ENCODE peak calls at places on chromosomes 7 and 10, in nine cellular contexts. U, X, F, A, L, C, D, N and Q are unnamed samples.

GRCh38 chr10:128000660-128001059 is 93.8 kb downstream of the PTPRE start:
- DNase-seq in U (no peak), X (no peak), F (peak; percentile 86), A (no peak), L (no peak), C (no peak), D (no peak), N (no peak), Q (no peak)

GRCh38 chr7:102044984-102045673 is 227.7 kb downstream of the CUX1 start:
- DNase-seq in U (peak; percentile 40), X (peak; percentile 69), F (no peak), A (peak; percentile 96), L (peak; percentile 55), C (peak; percentile 96), D (no peak), N (no peak), Q (no peak)

GRCh38 chr10:47127188-47127587 is 172.8 kb upstream of the GDF10 start:
- DNase-seq in U (no peak), X (no peak), F (no peak), A (no peak), L (no peak), C (no peak), D (no peak), N (no peak), Q (no peak)

GRCh38 chr10:11853468-11853867 is 30.3 kb downstream of the PROSER2 start:
- DNase-seq in U (no peak), X (no peak), F (no peak), A (no peak), L (no peak), C (no peak), D (no peak), N (peak; percentile 42), Q (no peak)

GRCh38 chr10:31142026-31142425 is 110.4 kb upstream of the ZNF438 start:
- DNase-seq in U (no peak), X (no peak), F (no peak), A (peak; percentile 86), L (no peak), C (peak; percentile 85), D (no peak), N (no peak), Q (no peak)

GRCh38 chr10:66591865-66592264 is 334.0 kb upstream of the LRRTM3 start:
- DNase-seq in U (no peak), X (no peak), F (no peak), A (peak; percentile 0), L (no peak), C (peak; percentile 52), D (no peak), N (no peak), Q (no peak)

GRCh38 chr7:5780801-5781496 is 514 bp downstream of the RNF216 start:
- DNase-seq in U (peak; percentile 54), X (peak; percentile 52), F (peak; percentile 40), A (peak; percentile 19), L (peak; percentile 34), C (peak; percentile 67), D (peak; percentile 65), N (no peak), Q (peak; percentile 35)

GRCh38 chr7:957418-958220 is 3.1 kb upstream of the ADAP1 start:
- DNase-seq in U (no peak), X (peak; percentile 94), F (peak; percentile 74), A (no peak), L (peak; percentile 61), C (no peak), D (no peak), N (no peak), Q (no peak)

DNA sequence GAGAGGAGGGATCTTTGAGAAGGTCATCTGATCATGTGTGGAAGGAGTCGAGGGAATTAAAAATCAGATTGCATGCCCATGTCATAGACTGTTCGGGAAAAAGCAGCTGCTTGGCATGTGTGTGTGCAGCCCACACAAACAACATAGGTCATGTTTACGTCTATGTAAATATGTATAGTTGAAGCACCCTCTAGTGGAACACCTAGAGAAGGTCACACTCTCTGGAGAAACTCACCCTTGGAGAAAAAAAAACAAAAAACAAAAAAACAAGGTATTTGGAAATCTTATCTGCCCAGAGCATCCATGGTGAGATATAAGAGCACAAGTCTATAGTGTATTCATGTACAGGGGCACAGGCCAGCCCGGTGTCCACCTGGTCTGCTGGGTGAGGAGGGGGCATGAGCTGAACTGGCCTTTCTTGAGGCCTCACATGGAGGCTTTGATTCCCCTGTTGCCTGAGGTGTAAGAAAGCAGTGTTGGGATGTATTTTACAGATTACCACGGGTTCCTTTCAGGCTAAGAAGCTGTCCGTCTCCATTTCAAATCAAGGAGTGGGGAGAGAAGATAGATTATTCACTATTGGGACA is 98.0 kb downstream of the NPY start:
- DNase-seq in U (no peak), X (no peak), F (no peak), A (peak; percentile 27), L (no peak), C (peak; percentile 2), D (no peak), N (peak; percentile 37), Q (no peak)
- TF ChIP-seq CTCF in U (no peak), X (no peak), F (no peak), A (peak; percentile 38), L (no peak), C (peak; percentile 45), D (peak; percentile 48), N (peak; percentile 40), Q (peak; percentile 64)

GRCh38 chr10:124386186-124387077 is 32.3 kb downstream of the OAT start:
- DNase-seq in U (no peak), X (no peak), F (no peak), A (no peak), L (peak; percentile 13), C (no peak), D (no peak), N (no peak), Q (no peak)

GRCh38 chr10:124388476-124388822 is 30.3 kb downstream of the OAT start:
- DNase-seq in U (no peak), X (no peak), F (no peak), A (no peak), L (peak; percentile 20), C (no peak), D (no peak), N (no peak), Q (no peak)

GRCh38 chr10:124385627-124386185 is 33.0 kb downstream of the OAT start:
- DNase-seq in U (no peak), X (no peak), F (peak; percentile 18), A (no peak), L (peak; percentile 18), C (no peak), D (no peak), N (no peak), Q (no peak)

GRCh38 chr10:124388823-124389612 is 29.7 kb downstream of the OAT start:
- DNase-seq in U (peak; percentile 79), X (peak; percentile 72), F (peak; percentile 92), A (peak; percentile 68), L (peak; percentile 80), C (peak; percentile 96), D (peak; percentile 98), N (peak; percentile 88), Q (peak; percentile 98)

DNA sequence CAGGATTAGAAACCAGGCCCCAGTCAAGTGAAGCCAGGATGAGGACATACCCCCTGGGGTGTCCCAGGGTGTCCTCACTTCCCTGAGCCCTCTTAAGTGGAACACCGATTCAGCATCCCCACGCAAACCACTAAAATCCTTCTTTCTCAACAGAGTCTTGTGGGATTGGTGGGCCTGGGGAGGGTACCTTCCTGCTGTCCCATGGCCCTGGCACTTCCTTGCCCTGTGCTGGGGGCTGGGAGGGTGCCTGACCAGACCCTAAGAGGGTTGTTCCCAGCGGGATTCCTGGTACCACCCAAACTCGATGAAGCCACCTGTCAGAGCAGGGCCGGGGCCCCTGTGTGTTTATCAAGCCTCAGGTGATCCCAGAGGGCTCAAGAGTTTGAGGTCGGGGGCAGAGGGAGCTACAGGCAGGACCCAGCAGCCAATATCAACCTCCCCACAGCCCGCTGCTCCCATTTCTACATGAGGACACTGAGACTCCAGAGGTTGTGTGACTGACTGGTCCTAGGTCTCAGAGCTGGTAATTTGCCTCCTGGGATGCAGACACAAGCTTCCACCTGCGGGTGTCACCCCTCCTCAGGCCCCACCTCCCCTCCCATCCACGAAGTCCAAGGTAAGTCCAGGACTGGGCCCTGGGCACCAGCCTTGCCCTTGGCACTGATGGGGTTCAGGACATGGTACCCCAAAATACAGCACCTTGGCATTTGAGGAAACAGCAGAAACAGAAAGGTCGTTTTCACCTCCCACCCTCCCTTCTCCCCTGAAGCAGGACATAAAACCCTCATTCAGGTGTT is 31.4 kb downstream of the OAT start:
- DNase-seq in U (no peak), X (no peak), F (no peak), A (no peak), L (peak; percentile 17), C (no peak), D (no peak), N (peak; percentile 63), Q (no peak)
- TF ChIP-seq CTCF in U (no peak), X (no peak), F (no peak), A (no peak), L (no peak), C (peak; percentile 5), D (peak; percentile 45), N (no peak), Q (no peak)

GRCh38 chr10:23078114-23078513 is 17.3 kb upstream of the MSRB2 start:
- DNase-seq in U (no peak), X (no peak), F (no peak), A (no peak), L (no peak), C (no peak), D (no peak), N (no peak), Q (no peak)

GRCh38 chr10:23079700-23080099 is 15.7 kb upstream of the MSRB2 start:
- DNase-seq in U (no peak), X (no peak), F (no peak), A (no peak), L (no peak), C (no peak), D (no peak), N (no peak), Q (no peak)

GRCh38 chr10:23080211-23080724 is 15.1 kb upstream of the MSRB2 start:
- DNase-seq in U (no peak), X (no peak), F (no peak), A (no peak), L (no peak), C (no peak), D (no peak), N (no peak), Q (no peak)

GRCh38 chr10:23081156-23081833 is 14.1 kb upstream of the MSRB2 start:
- DNase-seq in U (no peak), X (no peak), F (no peak), A (peak; percentile 22), L (no peak), C (peak; percentile 50), D (no peak), N (no peak), Q (no peak)

DNA sequence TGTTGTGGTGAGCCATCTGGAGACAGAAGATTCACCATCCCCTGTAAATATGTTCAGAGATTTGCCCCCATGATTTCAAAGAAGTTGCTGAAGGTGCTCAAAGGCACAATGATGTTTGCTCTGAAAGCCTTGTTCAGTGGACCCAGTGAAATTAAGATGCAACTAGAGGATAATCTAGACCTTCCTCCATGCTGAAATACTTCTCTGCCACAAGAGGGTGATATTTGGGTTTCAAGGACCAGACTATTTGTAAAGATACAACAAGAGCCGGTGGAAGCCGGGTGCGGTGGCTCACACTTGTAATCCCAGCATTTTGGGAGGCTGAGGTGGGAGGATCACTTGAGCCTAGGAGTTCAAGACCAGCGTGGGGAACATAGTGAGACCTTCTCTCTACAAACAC is 13.5 kb upstream of the MSRB2 start:
- DNase-seq in U (no peak), X (no peak), F (no peak), A (peak; percentile 41), L (no peak), C (peak; percentile 18), D (no peak), N (peak; percentile 21), Q (no peak)
- TF ChIP-seq CTCF in U (no peak), X (no peak), F (no peak), A (peak; percentile 43), L (no peak), C (peak; percentile 26), D (peak; percentile 46), N (peak; percentile 25), Q (no peak)

GRCh38 chr7:12456506-12456905 is 52.8 kb upstream of the VWDE start:
- DNase-seq in U (no peak), X (no peak), F (no peak), A (no peak), L (no peak), C (peak; percentile 17), D (no peak), N (no peak), Q (no peak)

GRCh38 chr7:12458520-12459131 is 55.0 kb upstream of the VWDE start:
- DNase-seq in U (no peak), X (peak; percentile 14), F (no peak), A (peak; percentile 43), L (no peak), C (peak; percentile 72), D (no peak), N (peak; percentile 43), Q (peak; percentile 14)
- TF ChIP-seq CTCF in U (no peak), X (peak; percentile 52), F (peak; percentile 42), A (peak; percentile 81), L (peak; percentile 25), C (peak; percentile 66), D (peak; percentile 73), N (peak; percentile 80), Q (peak; percentile 87)